ENCODE peak calls at places on chromosomes 11 and 22, in six cellular contexts. T is left ventricle myocardium inferior, G is colonic mucosa, M is PC-3, D is mesendoderm, H is right atrium auricular region. E is an unnamed sample.
A peak's percentile ranks its signal among the peaks of the same experiment; 100 is the strongest.

GRCh38 chr22:22959147-22959827 is 71.7 kb downstream of the IGLL5 start:
- DNase-seq in H (peak; percentile 78), T (peak; percentile 45), G (peak; percentile 71), D (peak; percentile 77), M (peak; percentile 80), E (peak; percentile 1)

GRCh38 chr22:32775957-32776356 is 25.5 kb upstream of the TIMP3 start:
- DNase-seq in M (no peak), T (no peak), H (no peak), D (peak; percentile 60), G (no peak), E (no peak)

GRCh38 chr11:63762662-63763505 is 5.7 kb downstream of the ZFTA start:
- DNase-seq in H (no peak), M (peak; percentile 33), G (peak; percentile 64), D (peak; percentile 80), T (peak; percentile 47), E (no peak)

GRCh38 chr11:65185869-65186341 is 4.2 kb downstream of the CAPN1 start:
- DNase-seq in D (no peak), G (no peak), T (no peak), M (no peak), H (no peak), E (no peak)

GRCh38 chr11:131486100-131486499 is 115.7 kb downstream of the NTM start:
- DNase-seq in G (no peak), D (no peak), H (no peak), M (no peak), T (no peak), E (no peak)

GRCh38 chr11:87028688-87029087 is 9.0 kb upstream of the TMEM135 start:
- DNase-seq in G (no peak), M (no peak), D (no peak), H (no peak), T (no peak), E (no peak)

GRCh38 chr11:111944651-111945051 is 7.5 kb downstream of the DIXDC1 start:
- DNase-seq in M (peak; percentile 47), D (no peak), G (no peak), T (no peak), H (peak; percentile 57), E (peak; percentile 77)

GRCh38 chr11:121892131-121892681 is 223.8 kb downstream of the BLID start:
- DNase-seq in G (no peak), D (peak; percentile 70), M (peak; percentile 42), T (peak; percentile 30), H (no peak), E (no peak)

GRCh38 chr11:134679592-134679991 is 267.6 kb upstream of the B3GAT1 start:
- DNase-seq in H (no peak), D (no peak), T (no peak), G (no peak), M (no peak), E (no peak)

DNA sequence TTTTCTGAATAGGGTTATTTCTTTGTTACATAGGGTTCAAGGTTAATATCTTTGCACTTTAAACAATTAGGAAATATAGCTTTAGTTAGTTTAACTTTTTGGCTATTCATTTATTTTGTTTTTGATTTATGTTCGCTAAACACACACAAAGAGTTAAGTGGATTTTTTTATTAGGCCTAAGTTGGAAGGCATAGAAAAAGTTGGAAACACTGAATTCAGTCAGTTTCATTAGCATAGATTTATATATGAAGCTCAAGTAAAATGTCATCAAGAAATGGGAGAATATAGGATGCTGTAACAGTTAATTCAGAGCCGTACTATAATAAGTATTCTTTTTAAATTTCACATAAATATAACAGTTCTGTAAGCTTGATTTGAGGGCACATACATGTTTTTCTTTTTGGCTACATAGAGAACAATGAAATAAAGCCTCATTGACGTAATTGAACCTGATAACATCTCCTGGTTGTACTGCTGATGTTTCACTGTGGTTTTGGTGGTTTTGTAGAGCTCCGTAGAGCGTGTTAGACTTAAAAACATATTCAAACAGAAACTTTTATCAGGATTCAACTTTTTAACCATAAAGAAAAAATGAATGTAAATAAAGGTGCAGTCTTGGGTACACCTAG is 121.4 kb downstream of the PDE3B start:
- DNase-seq in M (peak; percentile 51), G (no peak), T (no peak), D (no peak), H (no peak), E (peak; percentile 50)
- H3K27ac ChIP-seq in M (no peak overlapping the region), G (no peak overlapping the region), T (no peak overlapping the region), D (no peak overlapping the region), H (no peak overlapping the region), E (no peak overlapping the region)

DNA sequence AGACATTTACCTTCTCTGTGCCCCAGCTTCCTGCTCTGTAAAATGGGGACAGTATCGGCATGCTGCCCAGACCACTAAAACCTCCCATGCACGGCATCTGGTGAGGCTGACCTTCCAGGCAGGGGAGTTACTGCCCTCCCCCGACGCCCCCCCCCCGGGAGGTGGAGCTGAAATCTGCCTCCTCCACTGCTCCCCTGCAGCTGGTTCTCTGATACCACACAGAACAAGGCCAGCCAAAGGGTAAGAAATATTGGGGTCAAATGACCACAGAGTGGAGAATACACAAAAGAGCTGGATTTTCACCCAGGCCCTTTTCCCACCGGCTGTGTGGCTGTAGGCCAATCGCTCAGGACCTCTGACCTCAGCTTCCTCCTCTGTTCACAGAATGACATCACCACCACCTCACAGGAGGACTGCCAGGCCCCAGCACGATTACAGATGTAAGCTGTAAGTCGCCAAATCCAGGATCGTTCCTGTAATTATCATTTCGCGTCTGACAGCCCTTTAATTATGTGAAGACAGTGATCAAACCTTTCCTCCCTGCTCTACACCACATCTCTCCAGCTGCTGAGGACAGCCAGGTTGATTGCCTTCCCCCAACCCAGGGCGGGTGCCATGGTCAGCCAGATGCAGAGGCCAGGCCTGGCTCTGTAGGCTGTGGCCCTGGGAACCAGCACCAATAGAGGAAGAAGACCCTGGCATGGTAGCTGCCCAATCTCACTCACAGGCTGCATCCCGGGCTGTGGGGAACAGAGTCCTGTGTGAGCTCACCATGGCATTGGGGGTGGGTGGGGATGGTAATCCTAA is 35.7 kb upstream of the KLHL35 start:
- DNase-seq in M (no peak), H (peak; percentile 69), D (peak; percentile 54), G (no peak), T (peak; percentile 70), E (no peak)
- H3K27ac ChIP-seq in M (no peak overlapping the region), H (no peak overlapping the region), D (no peak overlapping the region), G (no peak overlapping the region), T (peak overlapping the region; percentile 28), E (no peak overlapping the region)

GRCh38 chr11:44579172-44579804 is 13.8 kb downstream of the CD82 start:
- DNase-seq in H (no peak), M (no peak), T (no peak), D (no peak), G (no peak), E (no peak)

GRCh38 chr11:44577231-44577834 is 11.9 kb downstream of the CD82 start:
- DNase-seq in M (no peak), G (no peak), T (no peak), D (no peak), H (no peak), E (peak; percentile 75)

GRCh38 chr11:44575962-44576361 is 10.5 kb downstream of the CD82 start:
- DNase-seq in T (no peak), H (no peak), D (no peak), G (no peak), M (no peak), E (no peak)

GRCh38 chr11:44575288-44575672 is 9.8 kb downstream of the CD82 start:
- DNase-seq in G (no peak), H (no peak), D (no peak), T (no peak), M (no peak), E (peak; percentile 61)

GRCh38 chr11:44578279-44578678 is 12.8 kb downstream of the CD82 start:
- DNase-seq in T (no peak), G (no peak), D (no peak), H (no peak), M (no peak), E (no peak)
- H3K27ac ChIP-seq in T (peak overlapping the region; percentile 80), G (no peak overlapping the region), D (no peak overlapping the region), H (no peak overlapping the region), M (no peak overlapping the region), E (peak overlapping the region; percentile 92)

DNA sequence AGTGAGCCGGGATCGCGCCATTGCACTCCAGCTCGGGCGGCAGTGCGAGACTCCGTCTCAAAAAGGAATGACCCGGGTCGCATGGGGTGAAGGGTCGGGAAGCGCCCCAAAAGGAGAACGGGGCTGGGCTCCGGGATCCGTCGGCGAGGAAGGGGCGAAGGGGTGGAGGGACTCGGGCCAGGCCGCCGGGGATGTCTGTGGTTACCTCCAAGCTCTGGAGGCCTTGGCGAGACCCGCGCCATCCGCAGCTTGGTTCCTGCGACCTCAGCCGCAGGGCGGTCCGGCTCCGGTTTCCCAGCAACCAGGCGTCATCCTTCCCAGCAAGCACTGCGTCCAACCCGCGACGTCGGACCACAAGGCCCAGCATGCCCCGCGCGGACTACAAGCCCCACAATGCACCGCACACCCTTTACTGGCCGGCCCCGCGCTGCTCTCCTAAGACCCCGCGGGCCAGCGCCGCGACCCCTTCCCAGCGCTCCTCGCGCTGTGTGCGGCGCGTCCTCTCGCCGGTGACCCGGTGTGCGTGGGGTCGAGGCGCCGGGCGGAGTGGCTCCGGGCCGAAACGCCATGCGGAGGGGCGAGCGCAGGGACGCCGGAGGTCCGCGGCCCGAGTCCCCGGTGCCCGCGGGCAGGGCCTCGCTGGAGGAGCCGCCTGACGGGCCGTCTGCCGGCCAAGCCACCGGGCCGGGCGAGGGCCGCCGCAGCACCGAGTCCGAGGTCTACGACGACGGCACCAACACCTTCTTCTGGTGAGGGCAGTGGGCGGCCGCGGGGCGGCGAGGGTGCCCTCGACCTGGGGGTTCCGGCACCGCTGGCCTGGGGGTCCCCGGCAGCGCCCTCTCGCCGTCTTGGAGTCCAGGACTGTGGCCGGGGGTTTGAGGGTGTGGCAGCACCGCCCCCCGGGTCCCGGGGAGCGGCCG is at the start of gene PTDSS2:
- DNase-seq in G (peak; percentile 95), D (peak; percentile 99), H (peak; percentile 97), T (peak; percentile 97), M (peak; percentile 91), E (peak; percentile 75)
- H3K27ac ChIP-seq in G (peak within 1 kb of the TSS; percentile 85), D (peak within 1 kb of the TSS; percentile 68), H (peak within 1 kb of the TSS; percentile 91), T (peak within 1 kb of the TSS; percentile 94), M (no peak within 1 kb of the TSS), E (peak within 1 kb of the TSS; percentile 85)